ENCODE peak calls at places on chromosomes 6 and 20, in ten cellular contexts. Q, Y, A, X, T, G, V, L, I and S are unnamed samples.

GRCh38 chr6:137651591-137652335 is 157.6 kb upstream of the OLIG3 start:
- DNase-seq in Q (peak; percentile 74), Y (no peak), A (no peak), X (no peak), T (no peak), G (no peak), V (no peak), L (no peak), I (no peak), S (no peak)

GRCh38 chr20:19403549-19403948 is 191.1 kb downstream of the SLC24A3 start:
- DNase-seq in Q (no peak), Y (no peak), A (no peak), X (no peak), T (no peak), G (no peak), V (no peak), L (no peak), I (peak; percentile 72), S (no peak)

GRCh38 chr6:34062156-34062555 is 83.7 kb downstream of the GRM4 start:
- DNase-seq in Q (no peak), Y (no peak), A (no peak), X (no peak), T (no peak), G (no peak), V (no peak), L (no peak), I (no peak), S (no peak)

GRCh38 chr20:54651252-54651651 is 175.9 kb downstream of the DOK5 start:
- DNase-seq in Q (no peak), Y (no peak), A (no peak), X (no peak), T (no peak), G (no peak), V (no peak), L (no peak), I (no peak), S (no peak)

GRCh38 chr6:10138917-10139316 is 276.0 kb downstream of the TFAP2A start:
- DNase-seq in Q (no peak), Y (no peak), A (peak; percentile 21), X (no peak), T (peak; percentile 87), G (peak; percentile 1), V (peak; percentile 38), L (no peak), I (no peak), S (peak; percentile 7)

GRCh38 chr20:62771396-62772102 is 24.7 kb upstream of the MRGBP start:
- DNase-seq in Q (no peak), Y (no peak), A (no peak), X (peak; percentile 11), T (no peak), G (no peak), V (no peak), L (no peak), I (no peak), S (no peak)

GRCh38 chr6:1200706-1201105 is 111.2 kb upstream of the FOXQ1 start:
- DNase-seq in Q (no peak), Y (no peak), A (no peak), X (no peak), T (no peak), G (no peak), V (peak; percentile 97), L (no peak), I (no peak), S (no peak)

GRCh38 chr6:81752084-81752968 is at the start of gene TENT5A:
- DNase-seq in Q (peak; percentile 95), Y (peak; percentile 96), A (peak; percentile 93), X (peak; percentile 93), T (peak; percentile 97), G (peak; percentile 85), V (no peak), L (peak; percentile 94), I (peak; percentile 98), S (peak; percentile 90)

GRCh38 chr20:37693203-37693602 is 627 bp upstream of the CTNNBL1 start:
- DNase-seq in Q (no peak), Y (no peak), A (no peak), X (no peak), T (no peak), G (no peak), V (no peak), L (no peak), I (no peak), S (no peak)
- H3K4me3 ChIP-seq in Q (peak overlapping the region; percentile 100), Y (peak overlapping the region; percentile 67), A (peak overlapping the region; percentile 59), X (peak overlapping the region; percentile 98), T (peak overlapping the region; percentile 97), G (peak overlapping the region; percentile 88), V (peak overlapping the region; percentile 93), L (peak overlapping the region; percentile 88), I (peak overlapping the region; percentile 77), S (peak overlapping the region; percentile 96)

GRCh38 chr6:30103630-30104179 is 9.2 kb downstream of the TRIM31 start:
- DNase-seq in Q (no peak), Y (no peak), A (no peak), X (no peak), T (no peak), G (no peak), V (no peak), L (no peak), I (no peak), S (no peak)

GRCh38 chr6:30100585-30101422 is 12.1 kb downstream of the TRIM31 start:
- DNase-seq in Q (peak; percentile 85), Y (peak; percentile 75), A (no peak), X (peak; percentile 40), T (peak; percentile 84), G (no peak), V (no peak), L (peak; percentile 54), I (no peak), S (no peak)

GRCh38 chr6:30101423-30101938 is 11.4 kb downstream of the TRIM31 start:
- DNase-seq in Q (no peak), Y (no peak), A (no peak), X (no peak), T (peak; percentile 31), G (no peak), V (no peak), L (peak; percentile 7), I (no peak), S (no peak)

GRCh38 chr6:30102701-30103629 is 9.9 kb downstream of the TRIM31 start:
- DNase-seq in Q (peak; percentile 93), Y (peak; percentile 89), A (peak; percentile 91), X (peak; percentile 84), T (peak; percentile 90), G (peak; percentile 66), V (peak; percentile 74), L (peak; percentile 90), I (peak; percentile 97), S (peak; percentile 88)

DNA sequence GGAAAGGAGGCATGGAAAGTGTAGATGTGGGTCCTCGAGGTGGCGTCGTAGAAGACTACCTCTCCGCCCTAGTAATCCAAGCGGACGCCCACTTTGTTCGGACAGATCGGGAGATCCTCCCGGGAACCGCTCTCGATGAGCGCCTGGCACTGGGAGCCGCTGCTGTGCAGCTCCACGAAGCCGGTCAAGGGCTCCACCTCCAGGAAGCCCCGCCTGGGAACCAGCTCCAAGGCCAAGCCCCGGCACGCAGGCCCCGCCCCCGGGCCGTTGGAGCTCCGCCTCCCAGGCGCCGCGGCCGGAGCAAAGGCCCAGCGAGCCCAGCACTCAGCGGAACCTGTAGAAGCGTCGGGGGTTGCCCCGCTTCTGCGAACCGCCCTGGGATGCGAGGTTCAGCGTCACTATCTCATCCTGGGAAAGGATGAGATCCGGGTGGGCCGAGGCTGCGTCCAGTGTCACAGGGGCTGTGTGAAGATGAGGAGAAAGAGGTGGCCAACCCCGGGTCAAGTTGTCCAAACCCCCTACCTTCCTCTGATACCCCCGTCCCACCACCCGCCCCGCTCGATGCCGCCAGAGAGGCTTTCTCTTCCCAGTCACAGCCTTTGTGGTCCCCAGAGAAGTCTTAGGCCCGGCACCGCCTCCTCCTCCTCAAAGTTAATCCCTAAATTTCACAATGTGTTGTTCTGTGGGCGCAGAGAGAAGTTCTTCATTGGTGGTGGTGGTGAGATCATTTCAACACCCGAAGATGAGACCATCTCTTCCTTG is 10.8 kb downstream of the TRIM31 start:
- DNase-seq in Q (peak; percentile 92), Y (peak; percentile 95), A (peak; percentile 72), X (peak; percentile 92), T (peak; percentile 90), G (peak; percentile 68), V (peak; percentile 33), L (peak; percentile 92), I (peak; percentile 93), S (peak; percentile 81)
- TF ChIP-seq CTCF in Q (no peak), Y (no peak), A (peak; percentile 1), X (peak; percentile 25), T (peak; percentile 18), G (peak; percentile 4), V (no peak), L (peak; percentile 29), I (peak; percentile 20), S (peak; percentile 18)

DNA sequence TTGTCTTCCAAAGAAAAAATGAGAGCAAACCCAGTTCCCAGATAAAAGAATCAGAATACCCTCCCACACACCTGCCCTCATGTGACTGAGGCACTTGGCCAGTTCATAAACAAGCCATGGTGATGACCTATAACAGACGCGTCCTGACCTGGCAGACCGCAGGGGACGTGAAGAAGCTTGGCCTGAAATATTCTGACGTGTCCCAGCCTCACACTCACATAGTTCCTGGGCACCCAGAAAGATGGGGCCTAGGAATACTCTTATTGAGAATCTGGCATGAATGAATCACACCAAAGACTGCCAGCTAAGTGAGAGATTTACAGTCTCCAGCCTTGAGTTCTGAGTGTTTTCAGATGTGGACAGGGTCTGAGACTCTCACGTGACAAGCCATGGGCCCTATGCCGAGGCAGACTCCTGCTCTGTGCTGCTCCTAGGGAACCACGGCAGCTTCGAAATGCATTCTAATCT is 17.2 kb upstream of the MAP3K4 start:
- DNase-seq in Q (peak; percentile 44), Y (no peak), A (no peak), X (peak; percentile 41), T (peak; percentile 91), G (no peak), V (peak; percentile 99), L (no peak), I (peak; percentile 74), S (peak; percentile 92)
- H3K4me3 ChIP-seq in Q (no peak overlapping the region), Y (no peak overlapping the region), A (no peak overlapping the region), X (no peak overlapping the region), T (no peak overlapping the region), G (no peak overlapping the region), V (no peak overlapping the region), L (no peak overlapping the region), I (no peak overlapping the region), S (no peak overlapping the region)

DNA sequence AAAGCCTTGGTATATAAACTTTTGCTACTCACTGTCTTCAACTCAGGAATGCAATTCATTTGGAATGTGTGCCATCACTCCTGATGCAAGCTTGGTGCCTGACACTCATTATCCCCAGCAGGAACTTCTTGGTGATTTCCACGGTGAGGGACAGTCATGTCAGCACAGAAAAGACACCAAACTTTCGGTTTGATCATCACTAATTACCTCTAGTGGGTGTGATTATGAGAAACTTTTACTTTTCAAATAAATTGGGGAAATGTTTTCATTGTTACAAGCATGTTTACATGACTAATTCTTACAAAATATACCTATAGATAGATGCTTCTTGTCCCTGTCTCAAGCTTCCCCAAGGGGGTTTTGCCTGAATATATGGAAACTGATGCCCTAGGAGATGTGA is 40.9 kb downstream of the RPP40 start:
- DNase-seq in Q (no peak), Y (no peak), A (no peak), X (no peak), T (no peak), G (no peak), V (no peak), L (no peak), I (no peak), S (no peak)
- TF ChIP-seq CTCF in Q (no peak), Y (no peak), A (no peak), X (no peak), T (no peak), G (no peak), V (no peak), L (no peak), I (no peak), S (no peak)